ENCODE peak calls at places on chromosomes 13 and 19, in six cellular contexts. One of them, this sample, is unnamed.
A peak's percentile ranks its signal among the peaks of the same experiment; 100 is the strongest.

GRCh38 chr13:40787062-40787461 is 2.3 kb upstream of the SLC25A15 start:
- DNase-seq in pancreas: no peak
- DNase-seq in heart right ventricle: no peak
- DNase-seq in fibroblast of pulmonary artery: peak; percentile 4
- DNase-seq in breast epithelium: no peak
- DNase-seq in tibial artery: no peak
- DNase-seq in this sample: no peak

GRCh38 chr19:39070888-39071287 is 13.3 kb upstream of the ACP7 start:
- DNase-seq in pancreas: no peak
- DNase-seq in heart right ventricle: no peak
- DNase-seq in fibroblast of pulmonary artery: no peak
- DNase-seq in breast epithelium: no peak
- DNase-seq in tibial artery: no peak
- DNase-seq in this sample: no peak

GRCh38 chr19:3459965-3460582 is 20.3 kb downstream of the SMIM24 start:
- DNase-seq in pancreas: no peak
- DNase-seq in heart right ventricle: no peak
- DNase-seq in fibroblast of pulmonary artery: no peak
- DNase-seq in breast epithelium: no peak
- DNase-seq in tibial artery: no peak
- DNase-seq in this sample: no peak

GRCh38 chr13:44921931-44922758 is 67.1 kb downstream of the NUFIP1 start:
- DNase-seq in pancreas: no peak
- DNase-seq in heart right ventricle: peak; percentile 51
- DNase-seq in fibroblast of pulmonary artery: peak; percentile 94
- DNase-seq in breast epithelium: peak; percentile 63
- DNase-seq in tibial artery: peak; percentile 81
- DNase-seq in this sample: peak; percentile 95

GRCh38 chr13:91154954-91155353 is 192.5 kb upstream of the MIR17HG start:
- DNase-seq in pancreas: no peak
- DNase-seq in heart right ventricle: no peak
- DNase-seq in fibroblast of pulmonary artery: no peak
- DNase-seq in breast epithelium: no peak
- DNase-seq in tibial artery: peak; percentile 28
- DNase-seq in this sample: no peak

GRCh38 chr13:92137519-92137918 is 739.1 kb downstream of the GPC5 start:
- DNase-seq in pancreas: no peak
- DNase-seq in heart right ventricle: no peak
- DNase-seq in fibroblast of pulmonary artery: peak; percentile 67
- DNase-seq in breast epithelium: no peak
- DNase-seq in tibial artery: no peak
- DNase-seq in this sample: no peak

GRCh38 chr13:50387124-50387581 is 371.9 kb downstream of the KCNRG start:
- DNase-seq in pancreas: peak; percentile 62
- DNase-seq in heart right ventricle: peak; percentile 65
- DNase-seq in fibroblast of pulmonary artery: peak; percentile 16
- DNase-seq in breast epithelium: no peak
- DNase-seq in tibial artery: peak; percentile 48
- DNase-seq in this sample: peak; percentile 64

GRCh38 chr13:80284290-80284689 is 56.6 kb downstream of the SPRY2 start:
- DNase-seq in pancreas: no peak
- DNase-seq in heart right ventricle: no peak
- DNase-seq in fibroblast of pulmonary artery: no peak
- DNase-seq in breast epithelium: no peak
- DNase-seq in tibial artery: no peak
- DNase-seq in this sample: no peak

GRCh38 chr19:55340784-55341147 is 1.1 kb downstream of the KMT5C start:
- DNase-seq in pancreas: no peak
- DNase-seq in heart right ventricle: no peak
- DNase-seq in fibroblast of pulmonary artery: no peak
- DNase-seq in breast epithelium: peak; percentile 30
- DNase-seq in tibial artery: no peak
- DNase-seq in this sample: no peak

GRCh38 chr13:107743100-107743499 is 472.2 kb downstream of the LIG4 start:
- DNase-seq in pancreas: no peak
- DNase-seq in heart right ventricle: no peak
- DNase-seq in fibroblast of pulmonary artery: no peak
- DNase-seq in breast epithelium: no peak
- DNase-seq in tibial artery: no peak
- DNase-seq in this sample: no peak

GRCh38 chr19:43552616-43553015 is 19.6 kb downstream of the ZNF575 start:
- DNase-seq in pancreas: no peak
- DNase-seq in heart right ventricle: no peak
- DNase-seq in fibroblast of pulmonary artery: no peak
- DNase-seq in breast epithelium: no peak
- DNase-seq in tibial artery: no peak
- DNase-seq in this sample: no peak

GRCh38 chr19:39512964-39513363 is 2.0 kb upstream of the SELENOV start:
- DNase-seq in pancreas: no peak
- DNase-seq in heart right ventricle: no peak
- DNase-seq in fibroblast of pulmonary artery: no peak
- DNase-seq in breast epithelium: no peak
- DNase-seq in tibial artery: no peak
- DNase-seq in this sample: no peak

GRCh38 chr13:67023088-67023893 is 206.8 kb downstream of the PCDH9 start:
- DNase-seq in pancreas: no peak
- DNase-seq in heart right ventricle: no peak
- DNase-seq in fibroblast of pulmonary artery: peak; percentile 90
- DNase-seq in breast epithelium: peak; percentile 69
- DNase-seq in tibial artery: no peak
- DNase-seq in this sample: peak; percentile 77

GRCh38 chr13:89066868-89067466 is 1395.8 kb downstream of the SLITRK5 start:
- DNase-seq in pancreas: no peak
- DNase-seq in heart right ventricle: no peak
- DNase-seq in fibroblast of pulmonary artery: peak; percentile 45
- DNase-seq in breast epithelium: no peak
- DNase-seq in tibial artery: no peak
- DNase-seq in this sample: peak; percentile 70

GRCh38 chr19:39448271-39448670 is 2.9 kb downstream of the SUPT5H start:
- DNase-seq in pancreas: no peak
- DNase-seq in heart right ventricle: no peak
- DNase-seq in fibroblast of pulmonary artery: no peak
- DNase-seq in breast epithelium: no peak
- DNase-seq in tibial artery: no peak
- DNase-seq in this sample: peak; percentile 52

GRCh38 chr13:45718063-45718462 is 15.9 kb downstream of the CBY2 start:
- DNase-seq in pancreas: no peak
- DNase-seq in heart right ventricle: no peak
- DNase-seq in fibroblast of pulmonary artery: peak; percentile 23
- DNase-seq in breast epithelium: no peak
- DNase-seq in tibial artery: no peak
- DNase-seq in this sample: peak; percentile 36

GRCh38 chr13:39634956-39635355 is 20.5 kb upstream of the COG6 start:
- DNase-seq in pancreas: no peak
- DNase-seq in heart right ventricle: no peak
- DNase-seq in fibroblast of pulmonary artery: no peak
- DNase-seq in breast epithelium: no peak
- DNase-seq in tibial artery: no peak
- DNase-seq in this sample: no peak

GRCh38 chr19:51138549-51138979 is 3.5 kb upstream of the SIGLEC7 start:
- DNase-seq in pancreas: no peak
- DNase-seq in heart right ventricle: peak; percentile 29
- DNase-seq in fibroblast of pulmonary artery: peak; percentile 65
- DNase-seq in breast epithelium: no peak
- DNase-seq in tibial artery: peak; percentile 61
- DNase-seq in this sample: no peak

GRCh38 chr19:42816901-42817300 is 51.4 kb upstream of the PSG8 start:
- DNase-seq in pancreas: no peak
- DNase-seq in heart right ventricle: no peak
- DNase-seq in fibroblast of pulmonary artery: no peak
- DNase-seq in breast epithelium: no peak
- DNase-seq in tibial artery: no peak
- DNase-seq in this sample: peak; percentile 10

GRCh38 chr19:39362682-39363657 is 20.7 kb downstream of the SAMD4B start:
- DNase-seq in pancreas: no peak
- DNase-seq in heart right ventricle: no peak
- DNase-seq in fibroblast of pulmonary artery: peak; percentile 59
- DNase-seq in breast epithelium: no peak
- DNase-seq in tibial artery: peak; percentile 58
- DNase-seq in this sample: peak; percentile 85

GRCh38 chr13:29901714-29902631 is 51.6 kb upstream of the UBL3 start:
- DNase-seq in pancreas: no peak
- DNase-seq in heart right ventricle: no peak
- DNase-seq in fibroblast of pulmonary artery: peak; percentile 96
- DNase-seq in breast epithelium: peak; percentile 68
- DNase-seq in tibial artery: no peak
- DNase-seq in this sample: peak; percentile 86

GRCh38 chr13:111035861-111036260 is 79.2 kb upstream of the ARHGEF7 start:
- DNase-seq in pancreas: no peak
- DNase-seq in heart right ventricle: no peak
- DNase-seq in fibroblast of pulmonary artery: no peak
- DNase-seq in breast epithelium: no peak
- DNase-seq in tibial artery: no peak
- DNase-seq in this sample: no peak

GRCh38 chr19:18044825-18045304 is 36.9 kb downstream of the ARRDC2 start:
- DNase-seq in pancreas: peak; percentile 79
- DNase-seq in heart right ventricle: peak; percentile 82
- DNase-seq in fibroblast of pulmonary artery: peak; percentile 66
- DNase-seq in breast epithelium: peak; percentile 82
- DNase-seq in tibial artery: peak; percentile 78
- DNase-seq in this sample: peak; percentile 40

GRCh38 chr19:16206637-16207036 is 8.9 kb downstream of the AP1M1 start:
- DNase-seq in pancreas: no peak
- DNase-seq in heart right ventricle: no peak
- DNase-seq in fibroblast of pulmonary artery: no peak
- DNase-seq in breast epithelium: no peak
- DNase-seq in tibial artery: peak; percentile 9
- DNase-seq in this sample: no peak

GRCh38 chr19:15234525-15235130 is 2.4 kb upstream of the EPHX3 start:
- DNase-seq in pancreas: no peak
- DNase-seq in heart right ventricle: no peak
- DNase-seq in fibroblast of pulmonary artery: no peak
- DNase-seq in breast epithelium: no peak
- DNase-seq in tibial artery: no peak
- DNase-seq in this sample: no peak

DNA sequence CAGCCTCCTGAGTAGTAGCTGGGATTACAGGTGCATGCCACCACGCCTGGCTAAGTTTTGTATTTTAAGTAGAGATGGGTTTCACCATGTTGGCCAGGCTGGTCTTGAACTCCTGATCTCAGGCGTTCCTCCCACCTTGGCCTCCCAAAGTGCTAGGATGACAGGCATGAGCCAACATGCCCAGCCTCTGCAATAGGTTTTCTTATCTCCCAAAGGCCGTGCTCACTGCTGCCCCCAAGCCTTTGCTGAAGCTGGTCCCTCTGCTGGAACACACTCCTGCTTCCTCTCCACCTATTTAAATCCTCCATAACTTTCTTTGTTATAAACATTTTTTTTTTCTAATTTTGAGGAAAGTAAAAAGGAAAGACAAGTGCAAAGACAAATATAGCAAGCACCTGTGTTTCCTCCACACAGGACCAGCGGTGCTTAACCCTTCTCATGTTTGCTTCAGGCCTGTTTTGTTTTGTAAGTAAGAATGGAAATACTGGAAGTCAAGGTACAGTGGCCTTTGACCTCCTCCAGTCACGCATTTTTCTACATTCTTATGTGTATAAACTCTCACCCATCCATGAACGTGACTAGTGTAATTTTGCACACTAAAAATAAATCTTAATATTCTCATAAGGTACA is 14.5 kb upstream of the TNFAIP8L1 start:
- DNase-seq in pancreas: no peak
- DNase-seq in heart right ventricle: no peak
- DNase-seq in fibroblast of pulmonary artery: peak; percentile 39
- DNase-seq in breast epithelium: no peak
- DNase-seq in tibial artery: no peak
- DNase-seq in this sample: peak; percentile 37
- TF ChIP-seq CTCF in pancreas: no peak
- TF ChIP-seq CTCF in heart right ventricle: no peak
- TF ChIP-seq CTCF in fibroblast of pulmonary artery: peak; percentile 42
- TF ChIP-seq CTCF in breast epithelium: no peak
- TF ChIP-seq CTCF in tibial artery: no peak
- TF ChIP-seq CTCF in this sample: peak; percentile 24

GRCh38 chr19:34176581-34176980 is 4.3 kb downstream of the LSM14A start:
- DNase-seq in pancreas: no peak
- DNase-seq in heart right ventricle: no peak
- DNase-seq in fibroblast of pulmonary artery: no peak
- DNase-seq in breast epithelium: no peak
- DNase-seq in tibial artery: no peak
- DNase-seq in this sample: no peak
- H3K4me3 ChIP-seq in pancreas: no peak overlapping the region
- H3K4me3 ChIP-seq in heart right ventricle: no peak overlapping the region
- H3K4me3 ChIP-seq in fibroblast of pulmonary artery: no peak overlapping the region
- H3K4me3 ChIP-seq in breast epithelium: no peak overlapping the region
- H3K4me3 ChIP-seq in tibial artery: peak overlapping the region; percentile 0
- H3K4me3 ChIP-seq in this sample: no peak overlapping the region

DNA sequence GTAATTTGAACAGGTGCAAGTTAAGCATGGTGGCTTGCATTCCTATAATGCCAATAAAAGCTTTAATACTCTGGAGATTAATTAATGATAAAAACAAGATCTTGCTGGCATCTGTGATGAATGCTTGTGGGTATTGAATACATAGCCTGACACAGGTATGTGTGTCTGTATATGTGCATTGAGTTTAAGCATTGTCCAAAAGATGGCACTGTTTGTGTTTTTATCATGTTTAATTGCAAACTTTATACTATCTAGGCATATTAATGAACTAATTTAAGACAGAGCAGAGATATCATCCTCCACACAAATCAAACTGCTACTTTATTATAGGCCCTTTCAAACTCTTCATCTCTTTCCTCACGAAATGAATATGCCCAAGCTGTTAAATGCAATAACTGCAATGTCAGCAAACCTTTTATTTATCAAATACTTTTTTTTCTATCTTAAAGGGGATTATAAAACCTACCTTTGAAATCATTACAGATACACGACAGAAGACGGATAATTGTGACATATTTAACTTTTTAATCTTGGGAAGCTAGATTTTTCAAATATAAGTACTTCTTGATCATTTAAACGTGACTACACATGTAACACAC is 86.5 kb downstream of the TNFSF11 start:
- DNase-seq in pancreas: no peak
- DNase-seq in heart right ventricle: no peak
- DNase-seq in fibroblast of pulmonary artery: peak; percentile 51
- DNase-seq in breast epithelium: no peak
- DNase-seq in tibial artery: no peak
- DNase-seq in this sample: peak; percentile 56
- TF ChIP-seq CTCF in pancreas: no peak
- TF ChIP-seq CTCF in heart right ventricle: no peak
- TF ChIP-seq CTCF in fibroblast of pulmonary artery: peak; percentile 42
- TF ChIP-seq CTCF in breast epithelium: no peak
- TF ChIP-seq CTCF in tibial artery: no peak
- TF ChIP-seq CTCF in this sample: peak; percentile 23

GRCh38 chr19:35316560-35316959 is 12.4 kb upstream of the CD22 start:
- DNase-seq in pancreas: no peak
- DNase-seq in heart right ventricle: no peak
- DNase-seq in fibroblast of pulmonary artery: no peak
- DNase-seq in breast epithelium: no peak
- DNase-seq in tibial artery: no peak
- DNase-seq in this sample: no peak

GRCh38 chr19:35318679-35319448 is 10.1 kb upstream of the CD22 start:
- DNase-seq in pancreas: no peak
- DNase-seq in heart right ventricle: peak; percentile 49
- DNase-seq in fibroblast of pulmonary artery: peak; percentile 76
- DNase-seq in breast epithelium: peak; percentile 85
- DNase-seq in tibial artery: peak; percentile 62
- DNase-seq in this sample: peak; percentile 46

GRCh38 chr19:35322014-35322413 is 7.0 kb upstream of the CD22 start:
- DNase-seq in pancreas: no peak
- DNase-seq in heart right ventricle: no peak
- DNase-seq in fibroblast of pulmonary artery: no peak
- DNase-seq in breast epithelium: no peak
- DNase-seq in tibial artery: no peak
- DNase-seq in this sample: no peak

GRCh38 chr19:35317464-35318043 is 11.4 kb upstream of the CD22 start:
- DNase-seq in pancreas: no peak
- DNase-seq in heart right ventricle: no peak
- DNase-seq in fibroblast of pulmonary artery: no peak
- DNase-seq in breast epithelium: no peak
- DNase-seq in tibial artery: peak; percentile 44
- DNase-seq in this sample: no peak

GRCh38 chr19:35320285-35320706 is 8.7 kb upstream of the CD22 start:
- DNase-seq in pancreas: no peak
- DNase-seq in heart right ventricle: no peak
- DNase-seq in fibroblast of pulmonary artery: no peak
- DNase-seq in breast epithelium: no peak
- DNase-seq in tibial artery: no peak
- DNase-seq in this sample: no peak
- H3K4me3 ChIP-seq in pancreas: no peak overlapping the region
- H3K4me3 ChIP-seq in heart right ventricle: no peak overlapping the region
- H3K4me3 ChIP-seq in fibroblast of pulmonary artery: no peak overlapping the region
- H3K4me3 ChIP-seq in breast epithelium: no peak overlapping the region
- H3K4me3 ChIP-seq in tibial artery: no peak overlapping the region
- H3K4me3 ChIP-seq in this sample: no peak overlapping the region